ENCODE peak calls at places on chromosomes 16 and 17, in ten cellular contexts. K, B, M, X, W, A, D, P, G and F are unnamed samples.

GRCh38 chr17:64502809-64503208 is 3.3 kb downstream of the DDX5 start:
- DNase-seq in G (no peak), K (no peak), W (no peak), A (no peak), D (no peak), P (no peak), M (no peak), B (no peak), X (no peak), F (no peak)

GRCh38 chr17:62805234-62805633 is 2.9 kb downstream of the MARCHF10 start:
- DNase-seq in W (no peak), B (no peak), G (no peak), X (no peak), A (no peak), D (no peak), M (no peak), P (peak), K (no peak), F (no peak)

GRCh38 chr17:9987779-9988585 is 82.9 kb upstream of the RCVRN start:
- DNase-seq in M (peak), D (peak), K (peak), A (peak), P (peak), W (peak), B (peak), G (no peak), X (peak), F (no peak)

GRCh38 chr17:79950711-79951110 is 85.0 kb downstream of the TBC1D16 start:
- DNase-seq in K (no peak), A (no peak), D (no peak), B (no peak), W (no peak), G (no peak), M (no peak), P (no peak), X (no peak), F (no peak)

GRCh38 chr17:76051071-76051467 is 21.2 kb downstream of the SRP68 start:
- DNase-seq in A (no peak), M (no peak), K (no peak), G (no peak), P (no peak), B (no peak), X (no peak), D (no peak), W (no peak), F (no peak)

GRCh38 chr17:2688351-2689342 is 22.9 kb downstream of the CLUH start:
- DNase-seq in W (peak), P (no peak), A (no peak), B (no peak), G (no peak), X (peak), M (peak), D (no peak), K (no peak), F (no peak)

GRCh38 chr17:36849871-36850348 is 87.4 kb upstream of the LHX1 start:
- DNase-seq in P (peak), B (peak), A (peak), M (no peak), X (peak), D (peak), G (no peak), K (peak), W (peak), F (no peak)

GRCh38 chr17:17425005-17425404 is 51.8 kb upstream of the MED9 start:
- DNase-seq in P (peak), A (no peak), W (no peak), M (no peak), G (no peak), D (no peak), K (no peak), X (no peak), B (no peak), F (no peak)

GRCh38 chr17:17364338-17364667 is 61.1 kb downstream of the NT5M start:
- DNase-seq in B (no peak), W (no peak), K (no peak), M (no peak), X (no peak), D (no peak), A (no peak), P (no peak), G (no peak), F (no peak)

GRCh38 chr16:8567355-8568230 is 22.7 kb downstream of the TMEM114 start:
- DNase-seq in W (peak), P (peak), B (peak), G (peak), D (peak), A (peak), X (peak), M (peak), K (peak), F (peak)

GRCh38 chr17:36544049-36544319 is 735 bp upstream of the GGNBP2 start:
- DNase-seq in M (no peak), W (peak), B (peak), K (peak), D (no peak), P (peak), A (peak), G (no peak), X (peak), F (no peak)

GRCh38 chr17:49557204-49558024 is 18.3 kb upstream of the NXPH3 start:
- DNase-seq in K (peak), A (peak), W (peak), P (peak), D (peak), X (peak), B (peak), M (no peak), G (no peak), F (no peak)

GRCh38 chr17:38322156-38322779 is 21.5 kb downstream of the GPR179 start:
- DNase-seq in K (peak), D (peak), M (peak), G (peak), A (peak), W (peak), B (peak), X (peak), P (no peak), F (no peak)

GRCh38 chr16:72818286-72818845 is 229.6 kb downstream of the ZFHX3 start:
- DNase-seq in M (no peak), P (no peak), K (no peak), D (peak), G (no peak), B (no peak), W (no peak), X (no peak), A (no peak), F (no peak)

GRCh38 chr17:28727727-28728363 is 743 bp upstream of the NEK8 start:
- DNase-seq in A (peak), X (peak), K (peak), G (peak), B (peak), D (peak), W (peak), M (peak), P (peak), F (no peak)

GRCh38 chr16:58035356-58036170 is 10.0 kb downstream of the MMP15 start:
- DNase-seq in X (no peak), D (no peak), G (no peak), M (no peak), A (no peak), K (no peak), P (no peak), B (no peak), W (no peak), F (no peak)

GRCh38 chr16:73063284-73063733 is 15.4 kb upstream of the ZFHX3 start:
- DNase-seq in G (no peak), M (no peak), P (no peak), X (no peak), A (no peak), K (no peak), W (no peak), D (no peak), B (no peak), F (no peak)

GRCh38 chr17:82909322-82909904 is 69.6 kb upstream of the ZNF750 start:
- DNase-seq in K (no peak), A (no peak), M (no peak), D (no peak), B (no peak), X (no peak), P (no peak), G (peak), W (no peak), F (no peak)

GRCh38 chr17:18257268-18257681 is 1.3 kb downstream of the FLII start:
- DNase-seq in X (no peak), A (no peak), G (no peak), B (no peak), K (no peak), P (no peak), W (no peak), M (no peak), D (no peak), F (no peak)

GRCh38 chr17:62876664-62877411 is 68.7 kb upstream of the MARCHF10 start:
- DNase-seq in W (no peak), B (no peak), X (no peak), M (no peak), A (no peak), D (peak), G (no peak), P (no peak), K (peak), F (no peak)

GRCh38 chr16:76926595-76926994 is 264.4 kb upstream of the MON1B start:
- DNase-seq in W (no peak), B (no peak), K (no peak), D (no peak), P (no peak), M (no peak), X (no peak), G (no peak), A (no peak), F (no peak)

GRCh38 chr17:850086-850827 is 68.1 kb downstream of the MRM3 start:
- DNase-seq in W (no peak), M (no peak), G (no peak), D (no peak), X (no peak), A (no peak), P (no peak), B (no peak), K (no peak), F (no peak)

GRCh38 chr17:846901-847777 is 65.0 kb downstream of the MRM3 start:
- DNase-seq in G (no peak), X (no peak), B (no peak), A (no peak), P (no peak), D (no peak), W (no peak), M (no peak), K (peak), F (no peak)

GRCh38 chr17:851986-852385 is 69.8 kb downstream of the MRM3 start:
- DNase-seq in K (no peak), B (no peak), A (no peak), M (no peak), X (no peak), G (no peak), D (no peak), W (no peak), P (no peak), F (no peak)

GRCh38 chr17:848402-848801 is 66.2 kb downstream of the MRM3 start:
- DNase-seq in G (no peak), M (no peak), W (no peak), B (no peak), D (no peak), K (no peak), P (no peak), X (no peak), A (no peak), F (no peak)

GRCh38 chr17:850828-851759 is 68.9 kb downstream of the MRM3 start:
- DNase-seq in A (no peak), B (no peak), K (peak), X (peak), G (no peak), W (no peak), M (no peak), P (peak), D (peak), F (no peak)
- TF ChIP-seq CTCF in A (no peak), B (no peak), K (no peak), X (no peak), G (no peak), W (no peak), M (no peak), P (no peak), D (no peak), F (no peak)

GRCh38 chr17:5238333-5238732 is 3.7 kb upstream of the SCIMP start:
- DNase-seq in D (no peak), P (no peak), B (peak), G (no peak), X (no peak), K (no peak), A (no peak), M (no peak), W (no peak), F (no peak)

GRCh38 chr17:5234645-5235576 is at the start of gene SCIMP:
- DNase-seq in K (no peak), G (no peak), M (no peak), B (peak), X (no peak), A (no peak), D (no peak), W (peak), P (no peak), F (no peak)

GRCh38 chr17:5241861-5242671 is 7.4 kb upstream of the SCIMP start:
- DNase-seq in G (peak), X (no peak), D (no peak), P (no peak), K (no peak), B (peak), W (peak), M (no peak), A (no peak), F (no peak)

GRCh38 chr17:5236871-5237540 is 2.3 kb upstream of the SCIMP start:
- DNase-seq in B (no peak), X (no peak), P (no peak), M (no peak), W (no peak), D (no peak), G (no peak), A (no peak), K (no peak), F (no peak)

GRCh38 chr17:5237541-5238016 is 2.9 kb upstream of the SCIMP start:
- DNase-seq in X (peak), B (peak), M (no peak), D (peak), G (no peak), W (peak), P (peak), A (peak), K (peak), F (no peak)
- TF ChIP-seq CTCF in X (peak), B (peak), M (peak), D (peak), G (peak), W (peak), P (peak), A (peak), K (peak), F (peak)

GRCh38 chr17:42310281-42311156 is 22.2 kb downstream of the STAT5A start:
- DNase-seq in W (no peak), P (no peak), D (no peak), G (no peak), X (no peak), M (no peak), K (no peak), A (no peak), B (no peak), F (no peak)
- TF ChIP-seq CTCF in W (no peak), P (no peak), D (no peak), G (no peak), X (peak), M (no peak), K (peak), A (no peak), B (no peak), F (no peak)

GRCh38 chr17:8222380-8222629 is 11.9 kb upstream of the AURKB start:
- DNase-seq in P (no peak), X (no peak), M (no peak), D (no peak), B (peak), K (no peak), G (no peak), A (no peak), W (no peak), F (no peak)

GRCh38 chr17:8221663-8222379 is 11.4 kb upstream of the AURKB start:
- DNase-seq in M (peak), X (peak), G (peak), K (peak), D (peak), A (peak), W (peak), B (peak), P (peak), F (peak)

GRCh38 chr17:8222630-8223355 is 12.4 kb upstream of the AURKB start:
- DNase-seq in D (peak), M (peak), K (peak), P (peak), G (peak), X (peak), B (peak), W (peak), A (peak), F (peak)

GRCh38 chr17:8224891-8225812 is 14.8 kb upstream of the AURKB start:
- DNase-seq in M (no peak), A (no peak), G (no peak), X (no peak), D (no peak), W (no peak), P (no peak), K (no peak), B (peak), F (no peak)

DNA sequence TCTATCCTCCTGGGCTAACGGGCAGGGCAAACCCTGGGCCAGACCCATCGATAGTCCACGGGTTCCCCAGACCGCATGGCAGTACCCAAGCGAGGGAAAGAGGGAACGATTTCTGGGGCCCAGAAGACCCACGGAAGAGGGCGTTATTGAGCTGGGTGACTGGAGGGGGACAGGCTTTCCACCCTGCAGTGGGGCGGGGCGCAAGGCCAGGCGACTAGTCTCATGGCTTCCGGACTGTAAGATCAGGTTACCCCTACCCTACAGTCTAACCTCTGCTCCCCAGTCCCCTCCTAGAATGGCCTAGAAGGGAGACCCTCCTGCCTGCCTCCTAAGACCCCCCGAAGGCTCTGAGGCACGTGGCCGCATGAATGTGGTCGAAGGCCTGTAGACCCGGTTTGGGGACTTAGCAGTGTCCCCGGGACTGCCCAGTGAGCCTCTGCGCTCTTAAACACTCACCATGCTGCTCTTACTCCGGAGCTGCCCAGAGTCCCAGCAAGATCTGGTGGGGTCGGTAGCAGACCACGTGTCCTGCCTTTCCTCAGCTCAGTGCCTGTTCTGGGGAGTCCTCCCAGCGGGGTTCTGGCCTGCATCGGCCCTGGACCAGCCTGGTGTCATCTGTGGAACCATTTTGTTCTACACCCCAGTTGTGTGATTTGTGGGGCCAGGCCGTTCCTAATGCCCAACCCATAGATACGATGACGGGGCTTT is 13.1 kb upstream of the AURKB start:
- DNase-seq in M (peak), G (peak), W (peak), K (peak), X (peak), A (peak), P (peak), D (peak), B (peak), F (no peak)
- TF ChIP-seq CTCF in M (peak), G (no peak), W (peak), K (peak), X (peak), A (peak), P (peak), D (peak), B (peak), F (peak)

DNA sequence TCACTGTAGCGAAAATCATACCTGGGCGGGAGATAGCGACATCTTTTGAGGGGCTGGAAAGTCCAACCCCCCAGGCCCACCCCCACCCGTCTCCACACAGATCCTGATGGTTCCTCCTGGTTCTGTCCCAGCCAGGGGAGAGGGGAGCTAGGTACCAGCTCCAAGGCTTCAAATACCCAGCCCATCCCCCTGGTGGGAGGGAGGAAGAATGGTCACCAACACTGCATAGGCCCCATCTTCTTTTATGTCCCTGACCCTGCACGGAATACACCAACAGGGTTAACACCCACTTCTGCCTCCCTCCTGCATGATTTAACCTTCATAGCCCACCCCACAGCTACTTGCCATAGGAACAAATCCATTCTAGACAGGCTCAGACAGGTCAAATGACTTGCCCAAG is 9.3 kb downstream of the HAP1 start:
- DNase-seq in M (no peak), P (no peak), A (no peak), B (no peak), D (no peak), G (no peak), X (no peak), W (no peak), K (no peak), F (no peak)
- TF ChIP-seq CTCF in M (no peak), P (no peak), A (no peak), B (no peak), D (no peak), G (no peak), X (no peak), W (no peak), K (no peak), F (no peak)

DNA sequence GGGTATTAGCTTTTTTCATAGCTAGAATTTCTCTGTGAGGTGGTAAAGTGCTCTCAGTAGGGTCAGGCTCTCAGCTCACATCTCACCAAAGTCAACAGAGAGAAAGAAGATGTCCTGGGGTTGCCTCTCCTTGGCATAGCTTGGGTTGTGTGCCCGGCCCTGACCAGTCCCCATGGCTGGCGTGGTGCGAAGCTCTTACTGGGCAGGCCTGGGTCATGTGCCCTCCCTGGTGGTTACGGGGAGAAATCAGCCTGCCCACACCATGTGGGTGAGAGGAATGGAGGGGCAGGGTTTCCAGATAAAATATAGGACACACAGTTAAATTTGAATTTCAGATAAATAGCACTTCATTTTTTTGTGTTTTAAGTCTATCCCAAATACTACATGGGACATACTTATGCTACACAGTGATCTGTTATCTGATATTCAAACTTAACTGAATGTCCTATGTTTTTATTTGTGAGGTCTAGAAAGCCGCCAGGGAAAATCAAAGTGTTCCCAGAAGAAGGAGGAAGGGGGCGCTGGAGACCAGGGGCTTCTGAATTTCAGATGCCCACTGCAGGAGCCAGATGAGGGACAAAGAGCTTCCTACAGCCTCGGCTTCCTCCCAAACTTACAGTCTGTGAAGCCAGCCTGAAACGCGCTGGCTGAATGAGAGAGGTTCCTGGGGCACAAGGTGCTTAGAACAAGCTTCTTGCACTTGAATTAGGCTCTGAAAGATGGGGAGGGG is 45.4 kb downstream of the NKD1 start:
- DNase-seq in X (peak), D (peak), P (no peak), K (peak), M (no peak), G (no peak), A (no peak), W (no peak), B (no peak), F (no peak)
- TF ChIP-seq CTCF in X (peak), D (peak), P (peak), K (peak), M (peak), G (no peak), A (no peak), W (peak), B (no peak), F (no peak)